ENCODE peak calls at places on chromosomes 5 and 9, in eight cellular contexts. B is IMR-90, L is sigmoid colon, Z is A549, M is stomach, G is upper lobe of left lung, V is transverse colon, C is GM12878. Y is an unnamed sample. For H3K4me1, the result is how much of the 10 kb centered on the place peaks cover.

GRCh38 chr5:72353046-72353445 is 32.9 kb downstream of the PTCD2 start:
- DNase-seq in L (no peak), M (no peak), V (no peak), G (no peak), Z (peak), C (no peak), B (peak), Y (no peak)

GRCh38 chr5:123538670-123539459 is 26.9 kb downstream of the CSNK1G3 start:
- DNase-seq in C (no peak), G (no peak), M (no peak), B (no peak), L (no peak), V (no peak), Z (peak), Y (no peak)

GRCh38 chr5:107285772-107286171 is 385.0 kb downstream of the EFNA5 start:
- DNase-seq in B (no peak), G (no peak), M (no peak), C (no peak), Z (no peak), L (no peak), V (no peak), Y (no peak)

GRCh38 chr5:72283358-72283757 is 36.7 kb downstream of the MRPS27 start:
- DNase-seq in L (no peak), B (no peak), V (no peak), G (no peak), Z (no peak), M (no peak), C (no peak), Y (peak)

GRCh38 chr5:133455681-133456080 is 156.7 kb downstream of the FSTL4 start:
- DNase-seq in Z (no peak), C (no peak), B (no peak), M (no peak), G (no peak), V (no peak), L (no peak), Y (no peak)

GRCh38 chr5:16437974-16438373 is 27.6 kb downstream of the ZNF622 start:
- DNase-seq in V (no peak), G (no peak), M (no peak), Z (peak), L (no peak), B (no peak), C (no peak), Y (peak)

GRCh38 chr5:37710965-37711364 is 128.9 kb downstream of the GDNF start:
- DNase-seq in C (no peak), L (no peak), G (no peak), Z (no peak), V (no peak), B (peak), M (no peak), Y (no peak)

GRCh38 chr9:27564031-27564430 is 9.2 kb downstream of the C9orf72 start:
- DNase-seq in Z (no peak), B (no peak), V (no peak), M (no peak), G (no peak), C (no peak), L (no peak), Y (no peak)

GRCh38 chr5:67793418-67793817 is 422.1 kb upstream of the PIK3R1 start:
- DNase-seq in V (no peak), M (no peak), Z (no peak), L (no peak), B (no peak), C (no peak), G (no peak), Y (no peak)

GRCh38 chr5:124057161-124057814 is 545.3 kb downstream of the CSNK1G3 start:
- DNase-seq in Z (no peak), V (peak), L (peak), B (no peak), C (peak), M (peak), G (no peak), Y (peak)

GRCh38 chr5:109364977-109365376 is 44.8 kb downstream of the PJA2 start:
- DNase-seq in Z (no peak), L (no peak), B (no peak), V (no peak), C (no peak), G (no peak), M (no peak), Y (no peak)

GRCh38 chr9:36842560-36843530 is 191.2 kb downstream of the PAX5 start:
- DNase-seq in B (no peak), Z (no peak), G (peak), V (no peak), M (no peak), C (no peak), L (no peak), Y (no peak)

GRCh38 chr9:75282047-75282446 is 193.7 kb downstream of the OSTF1 start:
- DNase-seq in B (no peak), C (no peak), G (no peak), L (no peak), V (no peak), M (no peak), Z (no peak), Y (no peak)

GRCh38 chr5:367358-368130 is 46.0 kb downstream of the AHRR start:
- DNase-seq in G (peak), B (no peak), C (no peak), V (peak), M (no peak), L (no peak), Z (no peak), Y (no peak)

GRCh38 chr5:119302916-119303897 is 52.6 kb upstream of the TNFAIP8 start:
- DNase-seq in L (no peak), V (no peak), B (peak), Z (peak), M (no peak), G (no peak), C (no peak), Y (peak)

GRCh38 chr9:38318755-38319495 is 73.6 kb upstream of the ALDH1B1 start:
- DNase-seq in G (no peak), L (no peak), Z (peak), V (peak), M (no peak), B (peak), C (peak), Y (peak)

GRCh38 chr9:116073826-116074225 is 79.8 kb upstream of the PAPPA start:
- DNase-seq in L (no peak), V (no peak), C (no peak), Z (no peak), G (no peak), M (no peak), B (peak), Y (no peak)

GRCh38 chr9:97907051-97907450 is 15.2 kb downstream of the TRMO start:
- DNase-seq in L (no peak), B (no peak), V (no peak), C (no peak), G (no peak), M (no peak), Z (no peak), Y (no peak)

GRCh38 chr9:31323726-31324444 is 1060.6 kb upstream of the ACO1 start:
- DNase-seq in Z (no peak), C (no peak), M (no peak), B (no peak), G (no peak), V (no peak), L (no peak), Y (no peak)

GRCh38 chr5:67160985-67161384 is 35.6 kb downstream of the CD180 start:
- DNase-seq in Z (peak), C (no peak), V (no peak), L (no peak), B (peak), G (no peak), M (no peak), Y (no peak)

GRCh38 chr5:43041669-43042175 is 1.6 kb upstream of the ANXA2R start:
- DNase-seq in G (peak), M (peak), B (peak), Z (peak), L (peak), V (peak), C (no peak), Y (peak)

GRCh38 chr9:114621975-114622609 is 11.0 kb downstream of the TMEM268 start:
- DNase-seq in G (no peak), V (no peak), L (no peak), Z (peak), B (peak), M (no peak), C (no peak), Y (peak)

GRCh38 chr5:58363850-58364249 is 96.0 kb downstream of the PLK2 start:
- DNase-seq in V (no peak), L (no peak), Z (no peak), C (no peak), M (no peak), B (no peak), G (no peak), Y (no peak)

GRCh38 chr9:125391704-125392103 is 130.1 kb downstream of the GAPVD1 start:
- DNase-seq in M (no peak), L (no peak), C (no peak), G (no peak), Z (no peak), V (no peak), B (peak), Y (no peak)

GRCh38 chr5:66814146-66814991 is 218.2 kb downstream of the MAST4 start:
- DNase-seq in M (no peak), Z (peak), L (no peak), B (peak), G (no peak), C (peak), V (peak), Y (peak)

GRCh38 chr5:21071986-21072385 is 1084.0 kb upstream of the CDH18 start:
- DNase-seq in G (no peak), V (no peak), Z (no peak), C (no peak), M (no peak), L (no peak), B (no peak), Y (peak)

GRCh38 chr9:87535817-87536539 is 38.3 kb downstream of the DAPK1 start:
- DNase-seq in B (no peak), L (no peak), V (no peak), Z (no peak), M (no peak), C (peak), G (no peak), Y (no peak)

GRCh38 chr5:178470693-178471025 is 119.5 kb downstream of the COL23A1 start:
- DNase-seq in C (no peak), M (no peak), G (no peak), L (no peak), B (no peak), Z (no peak), V (no peak), Y (no peak)

GRCh38 chr9:30943446-30944232 is 1440.8 kb upstream of the ACO1 start:
- DNase-seq in G (peak), B (no peak), M (no peak), C (no peak), Z (no peak), L (peak), V (no peak), Y (no peak)

GRCh38 chr5:141711687-141712086 is 29.7 kb upstream of the ARAP3 start:
- DNase-seq in G (no peak), M (no peak), V (no peak), B (no peak), C (no peak), L (no peak), Z (no peak), Y (no peak)

GRCh38 chr9:72041775-72042194 is 18.6 kb downstream of the C9orf57 start:
- DNase-seq in V (no peak), Z (no peak), B (peak), G (no peak), C (peak), M (no peak), L (peak), Y (no peak)

GRCh38 chr5:82277613-82277986 is 554 bp downstream of the RPS23 start:
- DNase-seq in G (no peak), B (no peak), V (no peak), M (no peak), C (no peak), Z (no peak), L (no peak), Y (no peak)

GRCh38 chr5:82276800-82277612 is 1.1 kb downstream of the RPS23 start:
- DNase-seq in M (no peak), C (no peak), G (no peak), B (no peak), V (no peak), L (no peak), Z (no peak), Y (no peak)

GRCh38 chr5:82278711-82279370 is 687 bp upstream of the RPS23 start:
- DNase-seq in M (no peak), L (no peak), V (no peak), C (no peak), Z (no peak), B (no peak), G (peak), Y (no peak)

GRCh38 chr5:82275267-82275664 is 2.9 kb downstream of the RPS23 start:
- DNase-seq in B (no peak), Z (no peak), G (no peak), C (no peak), V (no peak), L (no peak), M (no peak), Y (no peak)

GRCh38 chr5:82277987-82278710 is at the start of gene RPS23:
- DNase-seq in L (peak), C (peak), V (peak), Z (peak), M (peak), B (peak), G (peak), Y (peak)
- TF ChIP-seq POLR2A in L (no peak), C (peak), V (peak), Z (peak), M (no peak), B (peak), G (peak), Y (peak)

DNA sequence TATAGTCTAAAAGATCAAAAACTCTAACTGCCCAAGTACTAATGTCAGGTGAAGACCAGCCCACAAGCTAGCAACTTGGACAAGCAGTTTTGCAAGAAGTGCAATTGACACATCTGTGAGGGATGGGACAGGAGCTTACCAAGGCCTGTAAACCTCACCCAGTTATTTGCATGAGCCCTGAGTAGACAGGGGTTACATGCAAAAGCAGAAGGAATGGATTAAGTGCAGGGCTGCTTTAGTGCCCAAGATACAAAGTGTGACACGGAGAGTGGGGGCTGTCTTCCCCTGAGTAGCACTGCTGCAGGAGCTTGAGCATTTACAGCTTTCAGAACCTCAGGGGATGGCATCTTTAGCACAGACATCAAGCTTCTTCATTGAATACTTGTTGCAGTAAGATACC is 286.7 kb downstream of the ELAVL2 start:
- DNase-seq in G (no peak), Z (no peak), V (no peak), L (no peak), B (no peak), C (no peak), M (no peak), Y (no peak)
- TF ChIP-seq CTCF in G (no peak), Z (no peak), V (no peak), L (no peak), B (no peak), C (no peak), M (no peak), Y (no peak)

GRCh38 chr9:134386951-134387831 is 60.9 kb downstream of the RXRA start:
- DNase-seq in Z (no peak), V (peak), M (peak), G (no peak), C (no peak), B (peak), L (peak), Y (no peak)
- H3K4me1 ChIP-seq in Z (half or more), V (half or more), M (half or more), G (half or more), C (under half), B (under half), L (half or more), Y (under half)

GRCh38 chr5:98770911-98771322 is 2.5 kb upstream of the RGMB start:
- DNase-seq in M (no peak), L (no peak), V (no peak), G (no peak), Z (peak), B (peak), C (no peak), Y (no peak)
- TF ChIP-seq POLR2A in M (no peak), L (no peak), V (no peak), G (no peak), Z (no peak), B (peak), C (no peak), Y (no peak)

GRCh38 chr9:112887377-112887776 is 3.3 kb downstream of the SLC46A2 start:
- DNase-seq in C (no peak), G (no peak), B (no peak), L (no peak), Z (peak), M (no peak), V (peak), Y (no peak)
- TF ChIP-seq CTCF in C (peak), G (peak), B (peak), L (no peak), Z (no peak), M (no peak), V (no peak), Y (no peak)

GRCh38 chr5:40691894-40692293 is 12.2 kb downstream of the PTGER4 start:
- DNase-seq in M (no peak), G (peak), B (no peak), Z (no peak), L (no peak), C (no peak), V (no peak), Y (no peak)
- H3K4me1 ChIP-seq in M (under half), G (under half), B (under half), Z (under half), L (under half), C (under half), V (under half), Y (under half)

DNA sequence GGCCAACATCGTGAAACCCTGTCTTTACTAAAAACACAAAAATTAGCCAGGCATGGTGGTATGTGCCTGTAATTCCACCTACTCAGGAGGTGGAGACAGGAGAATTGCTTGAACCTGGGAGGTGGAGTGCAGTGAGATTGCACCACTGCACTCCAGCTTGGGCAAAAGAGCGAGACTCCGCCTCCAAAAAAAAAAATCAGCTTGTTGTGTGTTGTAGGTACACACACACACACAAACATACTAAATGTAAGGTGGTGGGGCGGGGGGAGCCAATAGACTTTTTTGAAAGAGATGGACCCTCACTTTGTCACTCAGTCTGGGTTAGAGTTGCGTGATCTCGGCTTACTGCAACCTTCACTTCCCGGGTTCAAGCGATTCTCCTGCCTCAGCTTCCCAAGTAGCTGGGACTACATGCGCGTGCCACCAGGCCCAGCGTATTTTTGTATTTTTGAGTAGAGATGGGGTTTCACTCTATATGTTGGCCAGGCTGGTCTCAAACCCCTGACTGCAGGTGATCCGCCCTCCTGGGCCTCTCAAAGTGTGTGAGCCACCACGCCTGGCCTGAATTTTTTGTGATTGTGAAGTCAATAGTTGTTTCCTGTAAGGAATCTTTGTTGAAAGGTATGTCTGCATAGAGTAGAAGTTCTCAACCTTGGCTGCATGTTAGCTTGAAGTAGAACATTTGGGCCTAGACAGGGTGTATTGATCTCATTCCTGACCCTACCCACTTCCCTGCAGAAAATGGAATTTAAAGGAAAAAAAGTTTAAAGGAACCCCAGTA is 13.7 kb downstream of the NPM1 start:
- DNase-seq in Z (no peak), M (no peak), C (no peak), L (no peak), G (no peak), B (no peak), V (no peak), Y (no peak)
- TF ChIP-seq POLR2A in Z (no peak), M (no peak), C (no peak), L (no peak), G (no peak), B (no peak), V (no peak), Y (peak)

Y was measured in endothelial cell of umbilical vein.